ENCODE peak calls at places on chromosomes 3 and 15, in six cellular contexts. One of them, this sample, is unnamed.

GRCh38 chr3:152385761-152386160 is 117.0 kb downstream of the MBNL1 start:
- DNase-seq in OCI-LY7: no peak
- DNase-seq in PC-9: no peak
- DNase-seq in PC-3: peak; percentile 35
- DNase-seq in GM23338: peak; percentile 43
- DNase-seq in mammary epithelial cell: peak; percentile 41
- DNase-seq in this sample: no peak

GRCh38 chr15:85583404-85584390 is 203.3 kb downstream of the AKAP13 start:
- DNase-seq in mammary epithelial cell: peak; percentile 50
- DNase-seq in PC-9: peak; percentile 89
- DNase-seq in OCI-LY7: peak; percentile 77
- DNase-seq in GM23338: no peak
- DNase-seq in PC-3: peak; percentile 77
- DNase-seq in this sample: peak; percentile 81

GRCh38 chr15:91465696-91466095 is 365.6 kb downstream of the SV2B start:
- DNase-seq in PC-9: no peak
- DNase-seq in OCI-LY7: no peak
- DNase-seq in mammary epithelial cell: peak; percentile 32
- DNase-seq in PC-3: no peak
- DNase-seq in GM23338: no peak
- DNase-seq in this sample: no peak

GRCh38 chr3:114411292-114411691 is 117.5 kb downstream of the TIGIT start:
- DNase-seq in PC-3: no peak
- DNase-seq in mammary epithelial cell: no peak
- DNase-seq in PC-9: no peak
- DNase-seq in OCI-LY7: no peak
- DNase-seq in GM23338: no peak
- DNase-seq in this sample: peak; percentile 74

GRCh38 chr3:44883999-44884431 is 9.6 kb downstream of the TGM4 start:
- DNase-seq in mammary epithelial cell: peak; percentile 97
- DNase-seq in PC-3: peak; percentile 99
- DNase-seq in OCI-LY7: no peak
- DNase-seq in GM23338: no peak
- DNase-seq in PC-9: peak; percentile 91
- DNase-seq in this sample: peak; percentile 90

GRCh38 chr3:104825116-104825515 is 541.6 kb upstream of the ALCAM start:
- DNase-seq in PC-3: no peak
- DNase-seq in mammary epithelial cell: no peak
- DNase-seq in GM23338: peak; percentile 83
- DNase-seq in PC-9: no peak
- DNase-seq in OCI-LY7: no peak
- DNase-seq in this sample: no peak

GRCh38 chr3:17686613-17687012 is 55.8 kb downstream of the TBC1D5 start:
- DNase-seq in mammary epithelial cell: no peak
- DNase-seq in PC-3: peak; percentile 46
- DNase-seq in GM23338: peak; percentile 62
- DNase-seq in OCI-LY7: peak; percentile 7
- DNase-seq in PC-9: no peak
- DNase-seq in this sample: no peak

GRCh38 chr3:30193625-30194044 is 412.8 kb upstream of the TGFBR2 start:
- DNase-seq in GM23338: no peak
- DNase-seq in PC-9: no peak
- DNase-seq in OCI-LY7: no peak
- DNase-seq in mammary epithelial cell: no peak
- DNase-seq in PC-3: no peak
- DNase-seq in this sample: no peak

GRCh38 chr3:31534036-31534435 is 1.3 kb downstream of the STT3B start:
- DNase-seq in mammary epithelial cell: peak; percentile 27
- DNase-seq in PC-3: peak; percentile 37
- DNase-seq in GM23338: no peak
- DNase-seq in PC-9: no peak
- DNase-seq in OCI-LY7: peak; percentile 56
- DNase-seq in this sample: no peak

GRCh38 chr3:162034368-162034767 is 537.8 kb downstream of the OTOL1 start:
- DNase-seq in GM23338: no peak
- DNase-seq in PC-9: no peak
- DNase-seq in mammary epithelial cell: no peak
- DNase-seq in OCI-LY7: no peak
- DNase-seq in PC-3: peak; percentile 41
- DNase-seq in this sample: no peak

GRCh38 chr15:98800437-98801233 is 152.3 kb downstream of the IGF1R start:
- DNase-seq in GM23338: peak; percentile 90
- DNase-seq in PC-3: peak; percentile 37
- DNase-seq in OCI-LY7: no peak
- DNase-seq in PC-9: peak; percentile 81
- DNase-seq in mammary epithelial cell: peak; percentile 70
- DNase-seq in this sample: peak; percentile 98

GRCh38 chr15:75542386-75542797 is 36.7 kb downstream of the PTPN9 start:
- DNase-seq in OCI-LY7: no peak
- DNase-seq in GM23338: no peak
- DNase-seq in mammary epithelial cell: no peak
- DNase-seq in PC-9: no peak
- DNase-seq in PC-3: no peak
- DNase-seq in this sample: peak; percentile 43

GRCh38 chr15:48426941-48427340 is 95.7 kb downstream of the DUT start:
- DNase-seq in PC-9: no peak
- DNase-seq in GM23338: no peak
- DNase-seq in PC-3: no peak
- DNase-seq in OCI-LY7: no peak
- DNase-seq in mammary epithelial cell: no peak
- DNase-seq in this sample: no peak
- H3K36me3 ChIP-seq in PC-9: no peaks in the 10 kb centered on the region
- H3K36me3 ChIP-seq in GM23338: no peaks in the 10 kb centered on the region
- H3K36me3 ChIP-seq in PC-3: no peaks in the 10 kb centered on the region
- H3K36me3 ChIP-seq in OCI-LY7: no peaks in the 10 kb centered on the region
- H3K36me3 ChIP-seq in mammary epithelial cell: no peaks in the 10 kb centered on the region
- H3K36me3 ChIP-seq in this sample: peaks cover 15% of the 10 kb centered on the region

GRCh38 chr3:24541935-24542334 is 47.3 kb upstream of the THRB start:
- DNase-seq in mammary epithelial cell: no peak
- DNase-seq in PC-9: no peak
- DNase-seq in GM23338: no peak
- DNase-seq in PC-3: no peak
- DNase-seq in OCI-LY7: no peak
- DNase-seq in this sample: no peak

GRCh38 chr3:24551626-24552025 is 57.0 kb upstream of the THRB start:
- DNase-seq in PC-3: no peak
- DNase-seq in PC-9: no peak
- DNase-seq in OCI-LY7: no peak
- DNase-seq in mammary epithelial cell: no peak
- DNase-seq in GM23338: no peak
- DNase-seq in this sample: no peak

GRCh38 chr3:24548278-24548677 is 53.6 kb upstream of the THRB start:
- DNase-seq in OCI-LY7: no peak
- DNase-seq in mammary epithelial cell: no peak
- DNase-seq in GM23338: no peak
- DNase-seq in PC-3: no peak
- DNase-seq in PC-9: no peak
- DNase-seq in this sample: no peak

GRCh38 chr3:24550588-24550987 is 55.9 kb upstream of the THRB start:
- DNase-seq in PC-3: peak; percentile 89
- DNase-seq in PC-9: peak; percentile 48
- DNase-seq in GM23338: no peak
- DNase-seq in mammary epithelial cell: peak; percentile 27
- DNase-seq in OCI-LY7: no peak
- DNase-seq in this sample: no peak

GRCh38 chr3:24545917-24546316 is 51.3 kb upstream of the THRB start:
- DNase-seq in PC-9: no peak
- DNase-seq in PC-3: peak; percentile 70
- DNase-seq in GM23338: no peak
- DNase-seq in OCI-LY7: no peak
- DNase-seq in mammary epithelial cell: no peak
- DNase-seq in this sample: no peak
- H3K4me2 ChIP-seq in PC-9: no peak overlapping the region
- H3K4me2 ChIP-seq in PC-3: peak overlapping the region; percentile 3
- H3K4me2 ChIP-seq in GM23338: no peak overlapping the region
- H3K4me2 ChIP-seq in OCI-LY7: no peak overlapping the region
- H3K4me2 ChIP-seq in mammary epithelial cell: no peak overlapping the region
- H3K4me2 ChIP-seq in this sample: no peak overlapping the region

DNA sequence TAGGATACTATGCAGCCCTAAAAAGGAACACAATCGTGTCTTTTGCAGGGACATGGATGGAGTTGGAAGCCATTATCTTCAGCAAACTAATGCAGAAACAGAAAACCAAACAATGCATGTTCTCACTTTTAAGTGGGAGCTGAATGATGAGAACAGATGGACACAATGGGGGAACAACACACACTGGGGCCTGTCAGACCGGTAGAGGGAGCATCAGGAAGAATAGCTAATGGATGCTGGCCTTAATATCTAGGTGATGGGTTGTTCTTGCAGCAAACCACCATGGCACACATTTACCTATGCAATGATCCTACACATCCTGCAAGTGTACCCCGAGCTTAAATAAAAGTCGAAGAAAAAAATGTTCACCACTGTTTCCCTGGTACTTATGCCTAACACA is 17.5 kb downstream of the SENP7 start:
- DNase-seq in GM23338: peak; percentile 55
- DNase-seq in PC-9: no peak
- DNase-seq in OCI-LY7: no peak
- DNase-seq in PC-3: peak; percentile 21
- DNase-seq in mammary epithelial cell: no peak
- DNase-seq in this sample: no peak
- TF ChIP-seq CTCF in GM23338: peak; percentile 58
- TF ChIP-seq CTCF in PC-9: no peak
- TF ChIP-seq CTCF in OCI-LY7: peak; percentile 64
- TF ChIP-seq CTCF in PC-3: peak; percentile 52
- TF ChIP-seq CTCF in mammary epithelial cell: peak; percentile 28
- TF ChIP-seq CTCF in this sample: no peak

GRCh38 chr15:25366058-25366457 is 72.8 kb downstream of the UBE3A start:
- DNase-seq in PC-3: peak; percentile 50
- DNase-seq in GM23338: no peak
- DNase-seq in OCI-LY7: no peak
- DNase-seq in mammary epithelial cell: no peak
- DNase-seq in PC-9: no peak
- DNase-seq in this sample: no peak

GRCh38 chr15:25372298-25372697 is 66.5 kb downstream of the UBE3A start:
- DNase-seq in PC-3: peak; percentile 13
- DNase-seq in GM23338: no peak
- DNase-seq in OCI-LY7: no peak
- DNase-seq in PC-9: no peak
- DNase-seq in mammary epithelial cell: no peak
- DNase-seq in this sample: peak; percentile 55

GRCh38 chr15:25374143-25374542 is 64.7 kb downstream of the UBE3A start:
- DNase-seq in PC-3: no peak
- DNase-seq in GM23338: no peak
- DNase-seq in mammary epithelial cell: no peak
- DNase-seq in PC-9: no peak
- DNase-seq in OCI-LY7: no peak
- DNase-seq in this sample: no peak

GRCh38 chr15:25368855-25369254 is 70.0 kb downstream of the UBE3A start:
- DNase-seq in PC-3: no peak
- DNase-seq in mammary epithelial cell: peak; percentile 5
- DNase-seq in GM23338: no peak
- DNase-seq in OCI-LY7: no peak
- DNase-seq in PC-9: no peak
- DNase-seq in this sample: no peak
- H3K36me3 ChIP-seq in PC-3: peaks cover 28% of the 10 kb centered on the region
- H3K36me3 ChIP-seq in mammary epithelial cell: peaks cover 7% of the 10 kb centered on the region
- H3K36me3 ChIP-seq in GM23338: peaks cover 8% of the 10 kb centered on the region
- H3K36me3 ChIP-seq in OCI-LY7: peaks cover 90% of the 10 kb centered on the region
- H3K36me3 ChIP-seq in PC-9: no peaks in the 10 kb centered on the region
- H3K36me3 ChIP-seq in this sample: no peaks in the 10 kb centered on the region